ENCODE peak calls at places on chromosomes 3 and 15, in six cellular contexts. One of them, this sample, is unnamed.

GRCh38 chr3:36714343-36714742 is 50.0 kb downstream of the DCLK3 start:
- DNase-seq in MCF 10A: no peak
- DNase-seq in substantia nigra: no peak
- DNase-seq in HCT116: no peak
- DNase-seq in OCI-LY7: no peak
- DNase-seq in Kasumi-1: no peak
- DNase-seq in this sample: no peak

GRCh38 chr15:59642351-59642750 is 15.0 kb downstream of the GTF2A2 start:
- DNase-seq in MCF 10A: no peak
- DNase-seq in substantia nigra: no peak
- DNase-seq in HCT116: no peak
- DNase-seq in OCI-LY7: no peak
- DNase-seq in Kasumi-1: no peak
- DNase-seq in this sample: no peak

GRCh38 chr15:51642696-51643095 is 20.1 kb upstream of the DMXL2 start:
- DNase-seq in MCF 10A: no peak
- DNase-seq in substantia nigra: no peak
- DNase-seq in HCT116: no peak
- DNase-seq in OCI-LY7: no peak
- DNase-seq in Kasumi-1: no peak
- DNase-seq in this sample: no peak

GRCh38 chr3:58899159-58899952 is 150.5 kb downstream of the CFAP20DC start:
- DNase-seq in MCF 10A: peak
- DNase-seq in substantia nigra: no peak
- DNase-seq in HCT116: no peak
- DNase-seq in OCI-LY7: no peak
- DNase-seq in Kasumi-1: peak
- DNase-seq in this sample: no peak

GRCh38 chr15:64622410-64623260 is 152.8 kb downstream of the RBPMS2 start:
- DNase-seq in MCF 10A: no peak
- DNase-seq in substantia nigra: no peak
- DNase-seq in HCT116: no peak
- DNase-seq in OCI-LY7: no peak
- DNase-seq in Kasumi-1: no peak
- DNase-seq in this sample: no peak

GRCh38 chr3:24525022-24525421 is 30.4 kb upstream of the THRB start:
- DNase-seq in MCF 10A: no peak
- DNase-seq in substantia nigra: no peak
- DNase-seq in HCT116: no peak
- DNase-seq in OCI-LY7: no peak
- DNase-seq in Kasumi-1: no peak
- DNase-seq in this sample: no peak

GRCh38 chr15:31758126-31758525 is 272.2 kb upstream of the CHRNA7 start:
- DNase-seq in MCF 10A: peak
- DNase-seq in substantia nigra: peak
- DNase-seq in HCT116: peak
- DNase-seq in OCI-LY7: peak
- DNase-seq in Kasumi-1: no peak
- DNase-seq in this sample: no peak

GRCh38 chr3:18739098-18739431 is 313.9 kb upstream of the SATB1 start:
- DNase-seq in MCF 10A: peak
- DNase-seq in substantia nigra: no peak
- DNase-seq in HCT116: no peak
- DNase-seq in OCI-LY7: no peak
- DNase-seq in Kasumi-1: no peak
- DNase-seq in this sample: no peak

GRCh38 chr3:71090207-71090606 is 493.3 kb downstream of the FOXP1 start:
- DNase-seq in MCF 10A: no peak
- DNase-seq in substantia nigra: no peak
- DNase-seq in HCT116: no peak
- DNase-seq in OCI-LY7: peak
- DNase-seq in Kasumi-1: no peak
- DNase-seq in this sample: no peak

GRCh38 chr3:123854905-123855304 is 29.2 kb downstream of the MYLK start:
- DNase-seq in MCF 10A: no peak
- DNase-seq in substantia nigra: no peak
- DNase-seq in HCT116: no peak
- DNase-seq in OCI-LY7: no peak
- DNase-seq in Kasumi-1: no peak
- DNase-seq in this sample: no peak

GRCh38 chr3:72448375-72448823 is 399.8 kb downstream of the SHQ1 start:
- DNase-seq in MCF 10A: no peak
- DNase-seq in substantia nigra: no peak
- DNase-seq in HCT116: no peak
- DNase-seq in OCI-LY7: no peak
- DNase-seq in Kasumi-1: no peak
- DNase-seq in this sample: no peak

GRCh38 chr3:63753567-63753966 is 65.5 kb upstream of the C3orf49 start:
- DNase-seq in MCF 10A: peak
- DNase-seq in substantia nigra: no peak
- DNase-seq in HCT116: no peak
- DNase-seq in OCI-LY7: no peak
- DNase-seq in Kasumi-1: peak
- DNase-seq in this sample: no peak

GRCh38 chr3:112778298-112779008 is 68.2 kb downstream of the CD200R1L start:
- DNase-seq in MCF 10A: peak
- DNase-seq in substantia nigra: no peak
- DNase-seq in HCT116: no peak
- DNase-seq in OCI-LY7: no peak
- DNase-seq in Kasumi-1: no peak
- DNase-seq in this sample: peak

GRCh38 chr3:174775603-174776002 is 83.5 kb upstream of the NAALADL2 start:
- DNase-seq in MCF 10A: no peak
- DNase-seq in substantia nigra: no peak
- DNase-seq in HCT116: no peak
- DNase-seq in OCI-LY7: no peak
- DNase-seq in Kasumi-1: no peak
- DNase-seq in this sample: no peak

GRCh38 chr3:119700269-119700919 is 2.4 kb upstream of the CFAP91 start:
- DNase-seq in MCF 10A: peak
- DNase-seq in substantia nigra: no peak
- DNase-seq in HCT116: no peak
- DNase-seq in OCI-LY7: no peak
- DNase-seq in Kasumi-1: peak
- DNase-seq in this sample: no peak

GRCh38 chr3:186425788-186426730 is 64.0 kb upstream of the DGKG start:
- DNase-seq in MCF 10A: peak
- DNase-seq in substantia nigra: no peak
- DNase-seq in HCT116: no peak
- DNase-seq in OCI-LY7: no peak
- DNase-seq in Kasumi-1: peak
- DNase-seq in this sample: no peak

GRCh38 chr15:25394893-25395292 is 43.9 kb downstream of the UBE3A start:
- DNase-seq in MCF 10A: no peak
- DNase-seq in substantia nigra: no peak
- DNase-seq in HCT116: no peak
- DNase-seq in OCI-LY7: no peak
- DNase-seq in Kasumi-1: no peak
- DNase-seq in this sample: no peak

GRCh38 chr15:92821491-92822116 is 78.5 kb upstream of the CHD2 start:
- DNase-seq in MCF 10A: peak
- DNase-seq in substantia nigra: no peak
- DNase-seq in HCT116: no peak
- DNase-seq in OCI-LY7: no peak
- DNase-seq in Kasumi-1: no peak
- DNase-seq in this sample: no peak

GRCh38 chr15:93246266-93247242 is 157.5 kb upstream of the RGMA start:
- DNase-seq in MCF 10A: no peak
- DNase-seq in substantia nigra: no peak
- DNase-seq in HCT116: no peak
- DNase-seq in OCI-LY7: no peak
- DNase-seq in Kasumi-1: no peak
- DNase-seq in this sample: no peak

GRCh38 chr3:133384331-133385027 is 15.4 kb upstream of the BFSP2 start:
- DNase-seq in MCF 10A: peak
- DNase-seq in substantia nigra: peak
- DNase-seq in HCT116: peak
- DNase-seq in OCI-LY7: peak
- DNase-seq in Kasumi-1: peak
- DNase-seq in this sample: peak

GRCh38 chr15:100733088-100733487 is 130.7 kb downstream of the ASB7 start:
- DNase-seq in MCF 10A: peak
- DNase-seq in substantia nigra: no peak
- DNase-seq in HCT116: no peak
- DNase-seq in OCI-LY7: no peak
- DNase-seq in Kasumi-1: no peak
- DNase-seq in this sample: peak

GRCh38 chr15:90191795-90192494 is 9.2 kb upstream of the SEMA4B start:
- DNase-seq in MCF 10A: peak
- DNase-seq in substantia nigra: peak
- DNase-seq in HCT116: peak
- DNase-seq in OCI-LY7: peak
- DNase-seq in Kasumi-1: peak
- DNase-seq in this sample: no peak

GRCh38 chr3:195714380-195715011 is 6.3 kb upstream of the MUC20 start:
- DNase-seq in MCF 10A: no peak
- DNase-seq in substantia nigra: no peak
- DNase-seq in HCT116: no peak
- DNase-seq in OCI-LY7: no peak
- DNase-seq in Kasumi-1: no peak
- DNase-seq in this sample: no peak

GRCh38 chr15:90025461-90026033 is 24.4 kb downstream of the ZNF710 start:
- DNase-seq in MCF 10A: no peak
- DNase-seq in substantia nigra: no peak
- DNase-seq in HCT116: no peak
- DNase-seq in OCI-LY7: no peak
- DNase-seq in Kasumi-1: no peak
- DNase-seq in this sample: no peak

GRCh38 chr3:43996379-43997301 is 245.0 kb upstream of the TOPAZ1 start:
- DNase-seq in MCF 10A: peak
- DNase-seq in substantia nigra: peak
- DNase-seq in HCT116: no peak
- DNase-seq in OCI-LY7: peak
- DNase-seq in Kasumi-1: no peak
- DNase-seq in this sample: no peak

GRCh38 chr3:85159376-85159775 is 200.6 kb downstream of the CADM2 start:
- DNase-seq in MCF 10A: no peak
- DNase-seq in substantia nigra: no peak
- DNase-seq in HCT116: no peak
- DNase-seq in OCI-LY7: no peak
- DNase-seq in Kasumi-1: no peak
- DNase-seq in this sample: no peak